ENCODE peak calls at places on chromosomes 11 and 22, in seven cellular contexts. V, L, E, X, K, R and C are unnamed samples.

GRCh38 chr22:19849800-19850481 is 4.7 kb downstream of the GNB1L start:
- DNase-seq in V (peak; percentile 46), L (peak; percentile 74), E (no peak), X (no peak), K (no peak), R (no peak), C (no peak)

GRCh38 chr11:90744169-90744568 is 521.3 kb upstream of the CHORDC1 start:
- DNase-seq in V (no peak), L (no peak), E (no peak), X (no peak), K (no peak), R (no peak), C (no peak)

GRCh38 chr22:33803371-33803770 is 116.9 kb downstream of the LARGE1 start:
- DNase-seq in V (no peak), L (no peak), E (no peak), X (no peak), K (no peak), R (no peak), C (no peak)

GRCh38 chr11:5280582-5281102 is 10.9 kb upstream of the HBE1 start:
- DNase-seq in V (peak; percentile 97), L (peak; percentile 88), E (no peak), X (peak; percentile 100), K (peak; percentile 95), R (peak; percentile 16), C (no peak)

GRCh38 chr22:35619336-35620094 is 2.4 kb upstream of the MB start:
- DNase-seq in V (no peak), L (peak; percentile 67), E (no peak), X (no peak), K (no peak), R (no peak), C (no peak)

GRCh38 chr11:76159303-76159937 is 46.9 kb downstream of the WNT11 start:
- DNase-seq in V (no peak), L (no peak), E (no peak), X (no peak), K (no peak), R (no peak), C (no peak)

GRCh38 chr11:111785076-111785475 is 18.9 kb upstream of the PPP2R1B start:
- DNase-seq in V (no peak), L (peak; percentile 60), E (no peak), X (no peak), K (no peak), R (no peak), C (no peak)

GRCh38 chr22:19411690-19412045 is 19.9 kb downstream of the HIRA start:
- DNase-seq in V (no peak), L (no peak), E (no peak), X (no peak), K (no peak), R (no peak), C (no peak)

GRCh38 chr11:122690292-122690691 is 34.8 kb downstream of the UBASH3B start:
- DNase-seq in V (no peak), L (no peak), E (no peak), X (no peak), K (no peak), R (no peak), C (no peak)

GRCh38 chr22:29202231-29203192 is 3.2 kb upstream of the EMID1 start:
- DNase-seq in V (no peak), L (peak; percentile 86), E (peak; percentile 59), X (peak; percentile 79), K (peak; percentile 59), R (peak; percentile 49), C (no peak)

GRCh38 chr11:122104381-122104780 is 11.6 kb downstream of the BLID start:
- DNase-seq in V (no peak), L (no peak), E (no peak), X (no peak), K (no peak), R (no peak), C (no peak)

GRCh38 chr11:20964985-20965384 is 295.6 kb downstream of the NELL1 start:
- DNase-seq in V (no peak), L (no peak), E (no peak), X (no peak), K (no peak), R (no peak), C (no peak)

DNA sequence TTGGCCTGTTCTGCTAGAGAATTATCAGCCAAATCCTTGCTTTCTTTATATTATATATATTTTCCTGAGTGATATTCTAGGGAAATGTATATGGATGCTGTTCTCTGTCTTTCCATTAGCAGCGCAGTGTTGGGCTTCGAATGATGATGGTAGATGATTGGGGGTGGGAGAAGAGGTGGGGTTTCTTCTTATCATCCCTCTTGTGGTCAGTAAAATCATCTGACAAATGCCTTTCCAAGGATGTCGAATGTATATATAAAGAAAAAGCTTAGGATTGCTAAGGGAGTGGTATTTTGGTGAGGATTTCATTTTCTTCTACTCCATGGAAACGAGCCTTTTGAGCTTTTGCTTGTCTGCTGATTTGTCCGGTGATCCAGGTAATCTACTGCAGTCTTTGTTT is 48.9 kb downstream of the ARHGEF12 start:
- DNase-seq in V (no peak), L (no peak), E (no peak), X (peak; percentile 44), K (no peak), R (no peak), C (no peak)
- TF ChIP-seq CTCF in V (no peak), L (peak; percentile 13), E (no peak), X (no peak), K (no peak), R (no peak), C (no peak)

DNA sequence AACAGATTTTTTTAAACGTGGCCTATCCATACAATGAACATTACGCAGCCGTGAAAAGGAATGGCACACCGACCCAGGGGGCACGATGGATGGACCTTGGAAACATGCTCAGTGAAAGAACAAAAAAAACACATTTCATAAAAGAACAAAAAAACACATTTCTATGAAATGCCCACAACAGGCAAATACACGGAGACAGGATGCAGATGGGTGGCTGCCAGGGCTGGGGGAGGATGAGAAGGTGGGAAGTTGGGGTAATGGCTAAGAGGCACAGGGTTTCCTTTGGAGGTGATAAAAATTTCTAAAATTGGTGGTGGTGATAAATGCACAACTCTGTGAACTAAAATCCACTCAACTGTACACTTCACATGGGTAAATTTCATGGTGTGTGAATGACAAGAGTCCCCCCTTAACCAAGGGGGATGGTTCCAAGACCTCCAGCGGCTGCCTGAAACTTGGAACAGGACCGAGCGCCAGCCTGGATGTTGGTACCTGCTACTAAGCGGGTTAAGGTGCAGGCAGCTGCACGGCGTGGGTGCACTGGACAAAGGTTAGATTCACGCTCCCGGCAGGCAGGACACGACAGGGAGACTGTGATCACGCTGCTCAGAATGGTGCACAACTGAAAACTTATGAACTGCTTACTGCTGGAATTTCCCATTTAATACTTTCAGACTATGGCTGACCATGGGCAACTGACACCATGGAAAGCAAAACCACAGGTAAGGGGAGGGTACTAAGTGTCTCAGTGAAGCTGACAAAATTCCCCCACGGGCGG is 16.5 kb downstream of the BRD1 start:
- DNase-seq in V (no peak), L (no peak), E (no peak), X (no peak), K (no peak), R (no peak), C (no peak)
- H3K4me3 ChIP-seq in V (no peak overlapping the region), L (no peak overlapping the region), E (no peak overlapping the region), X (no peak overlapping the region), K (no peak overlapping the region), R (no peak overlapping the region), C (no peak overlapping the region)

GRCh38 chr11:79159657-79160450 is 281.0 kb downstream of the TENM4 start:
- DNase-seq in V (no peak), L (no peak), E (no peak), X (no peak), K (no peak), R (no peak), C (no peak)
- TF ChIP-seq CTCF in V (no peak), L (peak; percentile 59), E (no peak), X (no peak), K (no peak), R (no peak), C (no peak)

DNA sequence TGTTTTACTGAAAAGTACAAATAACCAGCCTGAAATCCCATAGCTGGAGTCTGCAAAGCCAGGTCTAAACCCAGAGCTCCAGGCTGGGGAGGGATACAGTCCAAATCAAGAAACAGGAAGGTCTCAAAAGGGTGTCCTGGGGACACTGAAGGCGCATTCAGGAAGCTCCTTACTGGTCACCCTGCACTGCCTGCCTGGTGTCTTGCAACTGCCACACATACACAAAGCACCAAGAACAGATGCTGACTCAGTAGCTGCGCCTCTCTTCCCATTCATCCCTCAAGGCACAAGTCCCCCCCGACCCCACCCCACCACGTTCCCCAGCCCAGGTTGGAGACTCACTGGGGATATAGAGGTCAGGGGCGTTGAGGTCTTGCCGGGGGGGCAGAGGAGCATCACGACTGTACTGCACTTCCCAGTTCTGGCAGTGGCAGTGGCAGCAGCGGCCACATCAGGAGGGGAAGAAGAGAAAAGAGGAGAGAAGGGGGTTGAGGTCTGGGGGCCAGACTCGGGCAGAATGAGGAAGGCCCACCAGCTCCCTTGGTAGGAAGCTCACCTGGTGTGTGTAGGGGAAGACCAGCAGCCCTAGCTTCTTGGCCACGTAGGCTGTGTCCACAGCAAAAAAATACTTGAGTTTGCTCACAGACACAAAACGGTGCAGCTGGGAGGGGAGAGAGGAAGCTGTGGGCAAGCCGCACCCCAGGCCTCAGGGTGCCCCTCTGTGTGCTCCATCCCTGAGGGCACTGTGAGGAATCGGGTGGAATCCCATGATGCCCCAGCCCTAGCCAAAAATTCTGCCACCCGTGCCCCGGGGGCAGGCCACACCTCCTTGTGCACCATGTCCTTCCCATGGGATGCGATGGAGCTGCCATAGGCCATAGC is 1.4 kb downstream of the YIF1A start:
- DNase-seq in V (no peak), L (no peak), E (no peak), X (no peak), K (no peak), R (no peak), C (no peak)
- H3K4me3 ChIP-seq in V (peak overlapping the region; percentile 71), L (peak overlapping the region; percentile 97), E (peak overlapping the region; percentile 98), X (peak overlapping the region; percentile 84), K (no peak overlapping the region), R (no peak overlapping the region), C (peak overlapping the region; percentile 92)